ENCODE peak calls at places on chromosomes 4 and X, in five cellular contexts. One of them, this sample, is unnamed.

GRCh38 chr4:62093735-62094134 is 893.6 kb downstream of the ADGRL3 start:
- DNase-seq in psoas muscle: no peak
- DNase-seq in mammary epithelial cell: no peak
- DNase-seq in BE2C: no peak
- DNase-seq in mucosa of descending colon: no peak
- DNase-seq in this sample: no peak

GRCh38 chrX:38675856-38676255 is 114.5 kb downstream of the TSPAN7 start:
- DNase-seq in mammary epithelial cell: no peak
- DNase-seq in psoas muscle: no peak
- DNase-seq in BE2C: no peak
- DNase-seq in mucosa of descending colon: no peak
- DNase-seq in this sample: no peak

GRCh38 chrX:38206542-38206941 is 14.1 kb downstream of the SRPX start:
- DNase-seq in mammary epithelial cell: no peak
- DNase-seq in mucosa of descending colon: no peak
- DNase-seq in BE2C: no peak
- DNase-seq in psoas muscle: no peak
- DNase-seq in this sample: no peak

GRCh38 chr4:142350886-142351285 is 495.2 kb downstream of the INPP4B start:
- DNase-seq in mammary epithelial cell: no peak
- DNase-seq in psoas muscle: no peak
- DNase-seq in BE2C: no peak
- DNase-seq in mucosa of descending colon: peak; percentile 39
- DNase-seq in this sample: no peak

GRCh38 chr4:4376074-4376473 is 10.8 kb upstream of the NSG1 start:
- DNase-seq in psoas muscle: no peak
- DNase-seq in BE2C: no peak
- DNase-seq in mucosa of descending colon: no peak
- DNase-seq in mammary epithelial cell: no peak
- DNase-seq in this sample: no peak

GRCh38 chr4:123546123-123546654 is 149.6 kb downstream of the SPRY1 start:
- DNase-seq in mucosa of descending colon: peak; percentile 28
- DNase-seq in BE2C: no peak
- DNase-seq in mammary epithelial cell: no peak
- DNase-seq in psoas muscle: no peak
- DNase-seq in this sample: no peak

GRCh38 chr4:72886602-72887001 is 182.9 kb downstream of the COX18 start:
- DNase-seq in mucosa of descending colon: no peak
- DNase-seq in psoas muscle: no peak
- DNase-seq in BE2C: no peak
- DNase-seq in mammary epithelial cell: no peak
- DNase-seq in this sample: no peak

GRCh38 chr4:91243132-91243531 is 1060.6 kb upstream of the GRID2 start:
- DNase-seq in mammary epithelial cell: no peak
- DNase-seq in psoas muscle: no peak
- DNase-seq in BE2C: no peak
- DNase-seq in mucosa of descending colon: no peak
- DNase-seq in this sample: peak; percentile 49

GRCh38 chrX:45815389-45815788 is 614.7 kb upstream of the DIPK2B start:
- DNase-seq in mucosa of descending colon: no peak
- DNase-seq in mammary epithelial cell: no peak
- DNase-seq in BE2C: no peak
- DNase-seq in psoas muscle: no peak
- DNase-seq in this sample: no peak

GRCh38 chr4:120816385-120816784 is 106.1 kb downstream of the PRDM5 start:
- DNase-seq in BE2C: no peak
- DNase-seq in psoas muscle: no peak
- DNase-seq in mucosa of descending colon: no peak
- DNase-seq in mammary epithelial cell: no peak
- DNase-seq in this sample: no peak

GRCh38 chr4:73620115-73620792 is at the start of gene RASSF6:
- DNase-seq in mammary epithelial cell: peak; percentile 91
- DNase-seq in mucosa of descending colon: peak; percentile 86
- DNase-seq in BE2C: no peak
- DNase-seq in psoas muscle: no peak
- DNase-seq in this sample: peak; percentile 88

GRCh38 chrX:138886769-138887168 is 175.3 kb upstream of the FGF13 start:
- DNase-seq in mammary epithelial cell: peak; percentile 73
- DNase-seq in mucosa of descending colon: no peak
- DNase-seq in psoas muscle: no peak
- DNase-seq in BE2C: no peak
- DNase-seq in this sample: no peak

GRCh38 chr4:114386637-114387233 is 211.9 kb upstream of the UGT8 start:
- DNase-seq in BE2C: peak; percentile 18
- DNase-seq in mucosa of descending colon: peak; percentile 58
- DNase-seq in psoas muscle: no peak
- DNase-seq in mammary epithelial cell: no peak
- DNase-seq in this sample: no peak

GRCh38 chrX:9745417-9746115 is 20.1 kb downstream of the GPR143 start:
- DNase-seq in BE2C: no peak
- DNase-seq in psoas muscle: no peak
- DNase-seq in mammary epithelial cell: no peak
- DNase-seq in mucosa of descending colon: no peak
- DNase-seq in this sample: no peak

GRCh38 chr4:110170861-110171260 is 27.6 kb downstream of the ELOVL6 start:
- DNase-seq in mucosa of descending colon: no peak
- DNase-seq in mammary epithelial cell: no peak
- DNase-seq in psoas muscle: no peak
- DNase-seq in BE2C: no peak
- DNase-seq in this sample: no peak

GRCh38 chr4:53576676-53577372 is 14.5 kb downstream of the LNX1 start:
- DNase-seq in mucosa of descending colon: peak; percentile 85
- DNase-seq in mammary epithelial cell: no peak
- DNase-seq in psoas muscle: no peak
- DNase-seq in BE2C: no peak
- DNase-seq in this sample: no peak

GRCh38 chr4:139188648-139189416 is 11.8 kb upstream of the ELF2 start:
- DNase-seq in mucosa of descending colon: no peak
- DNase-seq in mammary epithelial cell: no peak
- DNase-seq in psoas muscle: no peak
- DNase-seq in BE2C: no peak
- DNase-seq in this sample: no peak

GRCh38 chr4:67542076-67542475 is 3.2 kb downstream of the CENPC start:
- DNase-seq in psoas muscle: no peak
- DNase-seq in mammary epithelial cell: no peak
- DNase-seq in BE2C: no peak
- DNase-seq in mucosa of descending colon: no peak
- DNase-seq in this sample: no peak

GRCh38 chr4:108446554-108446953 is 173.8 kb upstream of the RPL34 start:
- DNase-seq in mammary epithelial cell: no peak
- DNase-seq in psoas muscle: no peak
- DNase-seq in BE2C: peak; percentile 31
- DNase-seq in mucosa of descending colon: peak; percentile 51
- DNase-seq in this sample: no peak

GRCh38 chrX:116240446-116240845 is 69.9 kb downstream of the AGTR2 start:
- DNase-seq in mucosa of descending colon: peak; percentile 13
- DNase-seq in mammary epithelial cell: peak; percentile 50
- DNase-seq in psoas muscle: no peak
- DNase-seq in BE2C: no peak
- DNase-seq in this sample: no peak

GRCh38 chrX:80578518-80579105 is 158.4 kb downstream of the TENT5D start:
- DNase-seq in psoas muscle: no peak
- DNase-seq in mucosa of descending colon: no peak
- DNase-seq in mammary epithelial cell: peak; percentile 12
- DNase-seq in BE2C: no peak
- DNase-seq in this sample: no peak

GRCh38 chr4:99361268-99361922 is 8.8 kb upstream of the ADH1C start:
- DNase-seq in psoas muscle: peak; percentile 38
- DNase-seq in BE2C: no peak
- DNase-seq in mammary epithelial cell: no peak
- DNase-seq in mucosa of descending colon: no peak
- DNase-seq in this sample: no peak

GRCh38 chr4:17577660-17578481 is 873 bp downstream of the LAP3 start:
- DNase-seq in BE2C: peak; percentile 38
- DNase-seq in mammary epithelial cell: peak; percentile 16
- DNase-seq in psoas muscle: peak; percentile 63
- DNase-seq in mucosa of descending colon: peak; percentile 57
- DNase-seq in this sample: peak; percentile 66

GRCh38 chrX:34126011-34126410 is 6.1 kb downstream of the FAM47A start:
- DNase-seq in mucosa of descending colon: no peak
- DNase-seq in psoas muscle: no peak
- DNase-seq in mammary epithelial cell: no peak
- DNase-seq in BE2C: no peak
- DNase-seq in this sample: no peak

GRCh38 chr4:54063737-54064316 is 578 bp downstream of the CHIC2 start:
- DNase-seq in mammary epithelial cell: peak; percentile 34
- DNase-seq in BE2C: peak; percentile 39
- DNase-seq in mucosa of descending colon: peak; percentile 53
- DNase-seq in psoas muscle: peak; percentile 36
- DNase-seq in this sample: peak; percentile 72

GRCh38 chrX:68633981-68634380 is 13.5 kb upstream of the STARD8 start:
- DNase-seq in mucosa of descending colon: no peak
- DNase-seq in mammary epithelial cell: no peak
- DNase-seq in BE2C: no peak
- DNase-seq in psoas muscle: no peak
- DNase-seq in this sample: no peak

GRCh38 chr4:124060261-124060918 is 652.1 kb downstream of the ANKRD50 start:
- DNase-seq in psoas muscle: peak; percentile 19
- DNase-seq in mammary epithelial cell: peak; percentile 58
- DNase-seq in mucosa of descending colon: peak; percentile 14
- DNase-seq in BE2C: no peak
- DNase-seq in this sample: no peak

GRCh38 chrX:93422693-93423092 is 250.7 kb downstream of the NAP1L3 start:
- DNase-seq in psoas muscle: no peak
- DNase-seq in mucosa of descending colon: peak; percentile 4
- DNase-seq in mammary epithelial cell: peak; percentile 2
- DNase-seq in BE2C: no peak
- DNase-seq in this sample: no peak
- TF ChIP-seq CTCF in psoas muscle: peak; percentile 44
- TF ChIP-seq CTCF in mucosa of descending colon: no peak
- TF ChIP-seq CTCF in mammary epithelial cell: peak; percentile 69
- TF ChIP-seq CTCF in BE2C: peak; percentile 38
- TF ChIP-seq CTCF in this sample: peak; percentile 37

DNA sequence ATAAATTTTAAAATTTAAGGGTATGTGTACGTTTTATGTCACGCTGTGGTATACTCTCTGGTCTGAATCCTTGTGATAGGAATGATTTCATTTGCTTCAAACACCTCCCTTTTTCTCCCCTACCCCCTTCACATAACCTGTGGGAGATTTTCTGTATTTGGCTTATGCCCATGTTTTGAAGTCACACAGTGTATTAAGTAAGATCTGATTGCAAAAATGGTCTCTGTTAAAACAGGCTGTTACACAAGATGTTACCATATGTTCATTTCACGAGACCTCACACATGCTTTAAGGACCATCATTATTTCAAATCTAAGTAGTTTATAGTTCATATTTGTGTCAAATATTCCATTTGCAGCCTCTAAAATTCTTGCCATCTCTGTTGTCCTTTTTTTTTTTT is 63.5 kb downstream of the TMEM131L start:
- DNase-seq in BE2C: no peak
- DNase-seq in mucosa of descending colon: no peak
- DNase-seq in psoas muscle: no peak
- DNase-seq in mammary epithelial cell: no peak
- DNase-seq in this sample: no peak
- H3K4me3 ChIP-seq in BE2C: no peak overlapping the region
- H3K4me3 ChIP-seq in mucosa of descending colon: no peak overlapping the region
- H3K4me3 ChIP-seq in psoas muscle: no peak overlapping the region
- H3K4me3 ChIP-seq in mammary epithelial cell: no peak overlapping the region
- H3K4me3 ChIP-seq in this sample: no peak overlapping the region

GRCh38 chrX:1658083-1658463 is 43.2 kb downstream of the ASMT start:
- DNase-seq in BE2C: no peak
- DNase-seq in mucosa of descending colon: no peak
- DNase-seq in mammary epithelial cell: no peak
- DNase-seq in psoas muscle: no peak
- DNase-seq in this sample: no peak

GRCh38 chrX:1656379-1656778 is 41.5 kb downstream of the ASMT start:
- DNase-seq in psoas muscle: no peak
- DNase-seq in BE2C: no peak
- DNase-seq in mucosa of descending colon: no peak
- DNase-seq in mammary epithelial cell: no peak
- DNase-seq in this sample: no peak

GRCh38 chrX:1661048-1661921 is 46.4 kb downstream of the ASMT start:
- DNase-seq in mucosa of descending colon: peak; percentile 71
- DNase-seq in psoas muscle: peak; percentile 20
- DNase-seq in BE2C: no peak
- DNase-seq in mammary epithelial cell: peak; percentile 12
- DNase-seq in this sample: peak; percentile 79

GRCh38 chrX:1659664-1660461 is 45.0 kb downstream of the ASMT start:
- DNase-seq in psoas muscle: no peak
- DNase-seq in mucosa of descending colon: no peak
- DNase-seq in BE2C: no peak
- DNase-seq in mammary epithelial cell: no peak
- DNase-seq in this sample: no peak

GRCh38 chrX:1657367-1658082 is 42.7 kb downstream of the ASMT start:
- DNase-seq in mucosa of descending colon: peak; percentile 27
- DNase-seq in BE2C: no peak
- DNase-seq in mammary epithelial cell: peak; percentile 82
- DNase-seq in psoas muscle: no peak
- DNase-seq in this sample: no peak
- TF ChIP-seq CTCF in mucosa of descending colon: no peak
- TF ChIP-seq CTCF in BE2C: no peak
- TF ChIP-seq CTCF in mammary epithelial cell: peak; percentile 28
- TF ChIP-seq CTCF in psoas muscle: no peak
- TF ChIP-seq CTCF in this sample: no peak

DNA sequence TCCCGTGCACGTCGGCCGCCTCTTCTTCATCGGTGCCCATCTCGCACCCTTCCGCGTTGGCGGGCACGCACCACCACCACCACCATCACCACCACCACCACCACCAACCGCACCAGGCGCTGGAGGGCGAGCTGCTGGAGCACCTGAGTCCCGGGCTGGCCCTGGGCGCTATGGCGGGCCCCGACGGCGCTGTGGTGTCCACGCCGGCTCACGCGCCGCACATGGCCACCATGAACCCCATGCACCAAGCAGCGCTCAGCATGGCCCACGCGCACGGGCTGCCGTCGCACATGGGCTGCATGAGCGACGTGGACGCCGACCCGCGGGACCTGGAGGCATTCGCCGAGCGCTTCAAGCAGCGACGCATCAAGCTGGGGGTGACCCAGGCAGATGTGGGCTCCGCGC is 1.3 kb downstream of the POU4F2 start:
- DNase-seq in psoas muscle: no peak
- DNase-seq in mucosa of descending colon: no peak
- DNase-seq in mammary epithelial cell: no peak
- DNase-seq in BE2C: no peak
- DNase-seq in this sample: no peak
- H3K4me3 ChIP-seq in psoas muscle: no peak overlapping the region
- H3K4me3 ChIP-seq in mucosa of descending colon: no peak overlapping the region
- H3K4me3 ChIP-seq in mammary epithelial cell: no peak overlapping the region
- H3K4me3 ChIP-seq in BE2C: no peak overlapping the region
- H3K4me3 ChIP-seq in this sample: no peak overlapping the region

GRCh38 chrX:119067023-119067739 is 5.6 kb upstream of the CT47C1 start:
- DNase-seq in BE2C: peak; percentile 45
- DNase-seq in mucosa of descending colon: peak; percentile 63
- DNase-seq in psoas muscle: peak; percentile 49
- DNase-seq in mammary epithelial cell: peak; percentile 27
- DNase-seq in this sample: peak; percentile 51
- TF ChIP-seq CTCF in BE2C: peak; percentile 64
- TF ChIP-seq CTCF in mucosa of descending colon: peak; percentile 28
- TF ChIP-seq CTCF in psoas muscle: peak; percentile 70
- TF ChIP-seq CTCF in mammary epithelial cell: peak; percentile 68
- TF ChIP-seq CTCF in this sample: peak; percentile 71

This sample was measured in lower lobe of right lung.